ENCODE peak calls at places on chromosomes 5 and 9, in four cellular contexts. O, H, D and S are unnamed samples.
A peak's percentile ranks its signal among the peaks of the same experiment; 100 is the strongest.

GRCh38 chr9:38047301-38048251 is 21.5 kb downstream of the SHB start:
- DNase-seq in D (peak; percentile 93), H (peak; percentile 93), O (no peak), S (no peak)

GRCh38 chr5:176534640-176535039 is 2.6 kb downstream of the RNF44 start:
- DNase-seq in O (peak; percentile 46), D (peak; percentile 46), H (no peak), S (no peak)

GRCh38 chr5:124581866-124582650 is 164.4 kb downstream of the ZNF608 start:
- DNase-seq in H (no peak), O (no peak), D (peak; percentile 80), S (no peak)

GRCh38 chr9:137218754-137219271 is 3.2 kb downstream of the RNF208 start:
- DNase-seq in H (peak; percentile 55), D (peak; percentile 81), O (no peak), S (no peak)

GRCh38 chr5:171667341-171668096 is 118.1 kb upstream of the SMIM23 start:
- DNase-seq in D (peak; percentile 94), H (peak; percentile 91), O (no peak), S (no peak)

GRCh38 chr5:10849278-10849677 is 88.2 kb upstream of the DAP start:
- DNase-seq in H (no peak), O (no peak), D (no peak), S (no peak)

GRCh38 chr5:122129332-122129731 is at the start of gene ZNF474:
- DNase-seq in O (no peak), H (peak; percentile 95), D (peak; percentile 91), S (no peak)

GRCh38 chr5:79560774-79561524 is 47.0 kb upstream of the HOMER1 start:
- DNase-seq in H (peak; percentile 75), D (no peak), O (peak; percentile 69), S (peak; percentile 61)

GRCh38 chr5:116947691-116948528 is 373.3 kb upstream of the SEMA6A start:
- DNase-seq in H (no peak), O (peak; percentile 55), D (peak; percentile 97), S (peak; percentile 46)

GRCh38 chr9:88826651-88827245 is 164.5 kb upstream of the S1PR3 start:
- DNase-seq in H (peak; percentile 87), O (no peak), D (no peak), S (no peak)

GRCh38 chr9:137273616-137274320 is 3.8 kb upstream of the TOR4A start:
- DNase-seq in O (no peak), D (no peak), H (no peak), S (no peak)

GRCh38 chr5:121246971-121247370 is 604.7 kb upstream of the FTMT start:
- DNase-seq in O (no peak), H (no peak), D (no peak), S (no peak)

GRCh38 chr5:99702565-99702964 is 773.8 kb upstream of the CHD1 start:
- DNase-seq in D (no peak), O (no peak), H (no peak), S (no peak)

GRCh38 chr5:10719965-10720364 is 41.1 kb downstream of the DAP start:
- DNase-seq in D (no peak), O (no peak), H (peak; percentile 76), S (no peak)

GRCh38 chr5:179858241-179858585 is 404 bp downstream of the MRNIP start:
- DNase-seq in D (peak; percentile 76), H (peak; percentile 18), O (no peak), S (peak; percentile 77)

GRCh38 chr5:71884926-71885325 is 165.9 kb downstream of the CARTPT start:
- DNase-seq in D (no peak), H (no peak), O (no peak), S (no peak)

GRCh38 chr5:116759860-116760644 is 185.4 kb upstream of the SEMA6A start:
- DNase-seq in O (no peak), D (peak; percentile 74), H (no peak), S (no peak)

GRCh38 chr5:68464424-68464823 is 248.9 kb downstream of the PIK3R1 start:
- DNase-seq in H (no peak), D (no peak), O (no peak), S (peak; percentile 12)

GRCh38 chr5:1474183-1474839 is 29.1 kb upstream of the SLC6A3 start:
- DNase-seq in D (peak; percentile 36), H (no peak), O (no peak), S (no peak)

GRCh38 chr5:151745071-151745705 is 13.2 kb downstream of the ATOX1 start:
- DNase-seq in H (peak; percentile 91), O (no peak), D (no peak), S (no peak)

GRCh38 chr5:57276353-57276752 is 102.5 kb downstream of the GPBP1 start:
- DNase-seq in H (no peak), O (no peak), D (no peak), S (no peak)

GRCh38 chr9:36137392-36138004 is 965 bp downstream of the GLIPR2 start:
- DNase-seq in H (peak; percentile 36), D (peak; percentile 58), O (no peak), S (no peak)

GRCh38 chr5:122937914-122938313 is 92.5 kb downstream of the SNX24 start:
- DNase-seq in O (no peak), H (no peak), D (peak; percentile 53), S (no peak)

GRCh38 chr5:10902145-10902544 is 141.1 kb upstream of the DAP start:
- DNase-seq in H (peak; percentile 13), D (no peak), O (no peak), S (no peak)

DNA sequence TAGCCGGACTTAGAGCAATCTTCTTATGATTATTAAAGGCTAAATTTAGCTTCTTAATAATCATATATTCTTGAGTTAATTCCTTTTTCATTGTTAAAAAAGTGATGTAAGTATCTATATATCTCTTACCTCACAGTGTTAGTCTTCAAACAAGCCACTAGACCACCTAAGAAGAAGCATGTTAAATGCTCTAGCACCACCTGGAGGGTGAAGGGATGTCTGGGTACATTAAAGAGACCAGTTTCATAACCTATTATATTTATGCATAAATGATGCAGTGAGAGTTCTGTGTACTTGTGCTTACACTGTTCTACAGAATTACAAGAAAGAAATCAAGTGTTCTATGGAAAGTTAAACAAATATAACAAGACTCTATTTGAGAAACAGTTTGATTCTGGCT is 55.9 kb upstream of the SLCO6A1 start:
- DNase-seq in D (no peak), H (no peak), O (no peak), S (no peak)
- TF ChIP-seq CTCF in D (peak; percentile 67), H (no peak), O (no peak), S (peak; percentile 8)

GRCh38 chr5:75167345-75167744 is 69.3 kb downstream of the ANKRD31 start:
- DNase-seq in O (peak; percentile 4), D (no peak), H (no peak), S (no peak)
- TF ChIP-seq CTCF in O (no peak), D (peak; percentile 72), H (peak; percentile 23), S (no peak)

GRCh38 chr5:43042176-43042625 is 2.1 kb upstream of the ANXA2R start:
- DNase-seq in H (peak; percentile 70), D (peak; percentile 88), O (peak; percentile 66), S (peak; percentile 92)
- TF ChIP-seq CTCF in H (peak; percentile 31), D (peak; percentile 43), O (peak; percentile 20), S (peak; percentile 41)

DNA sequence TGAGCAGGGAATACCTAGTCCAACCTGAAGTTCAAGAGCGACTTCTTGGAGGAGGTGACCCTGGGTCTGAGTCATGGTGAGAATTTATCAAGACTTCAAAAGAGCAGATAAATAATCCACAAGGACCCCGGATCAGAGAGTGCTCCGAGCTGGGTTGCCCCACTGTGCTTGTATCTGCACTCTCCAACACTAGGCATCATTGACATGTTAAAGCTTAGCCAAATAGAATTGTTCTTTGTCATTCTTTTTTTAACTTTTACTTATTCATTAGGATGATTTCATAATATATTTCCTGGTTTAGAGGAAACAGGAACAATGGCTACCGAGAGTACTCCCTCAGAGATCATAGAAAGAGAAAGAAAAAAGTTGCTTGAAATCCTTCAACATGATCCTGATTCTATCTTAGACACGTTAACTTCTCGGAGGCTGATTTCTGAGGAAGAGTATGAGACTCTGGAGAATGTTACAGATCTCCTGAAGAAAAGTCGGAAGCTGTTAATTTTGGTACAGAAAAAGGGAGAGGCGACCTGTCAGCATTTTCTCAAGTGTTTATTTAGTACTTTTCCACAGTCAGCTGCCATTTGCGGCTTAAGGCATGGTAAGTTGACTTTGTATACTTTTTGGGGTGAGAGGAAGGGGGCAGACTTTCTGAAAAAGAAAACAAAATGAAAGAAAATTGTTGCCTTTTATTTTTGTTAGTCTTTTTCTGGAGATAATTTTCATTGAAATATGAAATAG is at the start of gene CARD6:
- DNase-seq in D (no peak), O (no peak), H (peak; percentile 71), S (no peak)
- TF ChIP-seq CTCF in D (peak; percentile 21), O (no peak), H (no peak), S (no peak)

GRCh38 chr5:135976216-135976615 is 21.4 kb upstream of the LECT2 start:
- DNase-seq in D (no peak), H (no peak), O (no peak), S (no peak)

GRCh38 chr5:135978993-135979392 is 24.2 kb upstream of the LECT2 start:
- DNase-seq in D (no peak), H (no peak), O (no peak), S (no peak)

GRCh38 chr5:135978212-135978631 is 23.4 kb upstream of the LECT2 start:
- DNase-seq in D (peak; percentile 65), H (no peak), O (no peak), S (no peak)

GRCh38 chr5:135979510-135979909 is 24.7 kb upstream of the LECT2 start:
- DNase-seq in O (no peak), D (no peak), H (peak; percentile 93), S (no peak)

DNA sequence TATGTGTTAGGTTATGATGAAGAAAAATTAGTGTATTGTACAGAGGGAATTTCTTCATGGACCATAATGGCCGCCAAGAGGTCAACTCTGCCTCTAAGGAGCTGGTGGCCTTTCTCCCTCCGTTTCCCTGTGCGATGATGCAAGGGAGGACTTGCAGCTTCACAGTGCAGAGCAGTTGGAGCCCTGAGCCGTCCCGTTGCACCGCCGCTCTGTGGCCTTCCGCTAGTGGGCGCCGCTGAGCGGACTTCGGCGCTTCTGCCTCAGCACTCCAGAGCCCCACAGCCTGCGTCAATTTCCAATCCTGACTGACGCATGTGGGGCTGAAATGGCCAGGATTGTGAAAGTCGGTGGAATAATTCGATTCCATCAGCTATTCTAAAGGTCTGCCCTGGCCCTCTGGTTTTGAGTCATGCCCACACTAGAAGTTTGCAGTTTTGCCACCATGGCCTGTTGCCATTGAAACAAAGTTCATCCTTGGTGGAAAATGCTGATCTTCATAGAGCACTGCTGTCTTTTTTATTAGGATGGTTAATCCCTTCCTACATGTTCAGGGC is 22.7 kb upstream of the LECT2 start:
- DNase-seq in O (peak; percentile 49), D (peak; percentile 97), H (no peak), S (peak; percentile 67)
- TF ChIP-seq CTCF in O (peak; percentile 95), D (peak; percentile 98), H (no peak), S (peak; percentile 99)